ENCODE peak calls at places on chromosomes 12 and 14, in four cellular contexts. T is BJ, J is B cell, N is nephron progenitor cell. A is an unnamed sample.
A peak's percentile ranks its signal among the peaks of the same experiment; 100 is the strongest.

GRCh38 chr12:11555743-11556625 is 93.5 kb upstream of the ETV6 start:
- DNase-seq in J (no peak), N (no peak), T (no peak), A (no peak)

GRCh38 chr12:25933001-25933400 is 25.5 kb upstream of the RASSF8 start:
- DNase-seq in T (no peak), N (no peak), J (no peak), A (no peak)

GRCh38 chr12:103529306-103529705 is 33.5 kb upstream of the C12orf42 start:
- DNase-seq in T (no peak), J (no peak), N (no peak), A (no peak)

GRCh38 chr12:130074661-130075406 is 87.4 kb upstream of the FZD10 start:
- DNase-seq in N (no peak), J (no peak), T (no peak), A (no peak)

GRCh38 chr14:77059276-77059934 is 30.9 kb upstream of the IRF2BPL start:
- DNase-seq in N (no peak), T (peak; percentile 67), J (no peak), A (no peak)

GRCh38 chr12:23827353-23827752 is 122.1 kb downstream of the SOX5 start:
- DNase-seq in J (no peak), N (no peak), T (no peak), A (no peak)

GRCh38 chr12:108839011-108839889 is 18.1 kb downstream of the SSH1 start:
- DNase-seq in N (no peak), T (peak; percentile 79), J (no peak), A (no peak)

GRCh38 chr12:28568083-28568482 is 377.8 kb downstream of the CCDC91 start:
- DNase-seq in T (peak; percentile 80), N (no peak), J (no peak), A (no peak)

GRCh38 chr14:68619805-68620574 is 172.9 kb downstream of the ZFP36L1 start:
- DNase-seq in N (no peak), J (no peak), T (no peak), A (no peak)

GRCh38 chr12:104713444-104713843 is 244.6 kb downstream of the SLC41A2 start:
- DNase-seq in T (no peak), J (no peak), N (no peak), A (no peak)

GRCh38 chr12:54584128-54584527 is 4.3 kb downstream of the PPP1R1A start:
- DNase-seq in J (no peak), N (no peak), T (no peak), A (no peak)

GRCh38 chr14:56160058-56160457 is 41.8 kb downstream of the PELI2 start:
- DNase-seq in J (no peak), T (no peak), N (no peak), A (no peak)

GRCh38 chr14:55446127-55446736 is 5.8 kb upstream of the TBPL2 start:
- DNase-seq in T (no peak), J (peak; percentile 58), N (peak; percentile 73), A (peak; percentile 58)

GRCh38 chr14:71117839-71118743 is 210.8 kb downstream of the PCNX1 start:
- DNase-seq in N (no peak), J (no peak), T (no peak), A (no peak)

GRCh38 chr12:116636636-116637519 is 77.7 kb downstream of the MAP1LC3B2 start:
- DNase-seq in J (no peak), T (no peak), N (no peak), A (no peak)

GRCh38 chr12:115380509-115381120 is 696.6 kb upstream of the TBX3 start:
- DNase-seq in T (no peak), J (no peak), N (no peak), A (no peak)

GRCh38 chr14:95922080-95922479 is 45.4 kb downstream of the TUNAR start:
- DNase-seq in J (no peak), T (no peak), N (no peak), A (no peak)

GRCh38 chr12:53290661-53291060 is 4.7 kb upstream of the PFDN5 start:
- DNase-seq in T (no peak), N (no peak), J (no peak), A (no peak)

GRCh38 chr14:95157987-95158712 is 821 bp upstream of the DICER1 start:
- DNase-seq in J (peak; percentile 54), T (no peak), N (no peak), A (peak; percentile 60)

GRCh38 chr12:131135311-131135785 is 181.6 kb downstream of the ADGRD1 start:
- DNase-seq in J (no peak), T (no peak), N (no peak), A (no peak)

GRCh38 chr14:100045687-100046344 is 19.4 kb upstream of the EVL start:
- DNase-seq in N (no peak), T (no peak), J (no peak), A (no peak)

GRCh38 chr14:91299483-91300115 is 55.1 kb upstream of the GPR68 start:
- DNase-seq in T (no peak), J (no peak), N (no peak), A (no peak)

GRCh38 chr12:82314406-82314892 is 43.7 kb downstream of the CCDC59 start:
- DNase-seq in J (no peak), N (peak; percentile 36), T (no peak), A (no peak)

GRCh38 chr12:111295176-111295575 is 73.7 kb downstream of the PHETA1 start:
- DNase-seq in N (no peak), T (no peak), J (no peak), A (no peak)

DNA sequence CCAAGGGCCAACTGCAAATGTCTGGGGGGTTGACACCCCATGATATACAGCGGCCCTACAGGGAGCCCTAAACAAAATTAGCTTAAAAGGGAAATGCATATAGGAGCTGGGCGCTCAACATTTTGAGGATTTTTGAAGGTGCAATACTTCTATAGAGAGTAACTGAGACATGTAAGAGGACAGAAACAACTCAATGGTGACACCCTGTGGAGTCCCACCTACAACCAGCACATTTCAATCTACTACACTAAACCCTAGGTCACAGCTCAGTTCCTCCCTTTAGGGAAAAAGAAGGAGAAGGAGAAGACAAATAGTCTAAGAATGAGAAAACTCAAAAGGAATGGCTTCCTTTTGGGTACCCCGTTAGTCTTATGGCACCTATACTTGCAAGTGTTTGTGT is 1010.5 kb upstream of the NOVA1 start:
- DNase-seq in J (no peak), N (no peak), T (no peak), A (no peak)
- TF ChIP-seq CTCF in J (no peak), N (no peak), T (no peak), A (no peak)

DNA sequence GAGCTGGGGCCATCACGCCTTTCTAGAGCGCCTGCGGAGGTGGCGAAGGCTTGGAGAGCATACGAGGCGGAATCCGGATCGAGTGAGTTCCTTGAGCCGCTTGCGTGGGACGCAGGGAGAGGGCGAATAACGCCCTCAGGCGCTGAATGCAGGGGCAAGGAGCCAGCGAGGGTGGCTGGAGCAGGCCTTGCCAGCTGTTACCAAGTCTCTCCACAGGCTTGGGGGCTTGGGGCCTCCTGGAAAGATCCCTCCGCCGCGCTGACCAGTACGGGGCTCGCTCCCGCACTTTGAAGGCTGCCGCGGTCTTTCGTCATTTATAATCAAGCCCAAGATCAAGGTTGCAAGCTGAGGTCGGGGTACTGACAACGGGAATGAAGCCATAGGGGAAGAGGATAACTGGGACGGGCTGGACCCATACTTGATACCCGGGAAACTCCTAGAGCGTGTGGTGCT is 1.2 kb downstream of the FLRT2 start:
- DNase-seq in T (no peak), N (peak; percentile 50), J (no peak), A (no peak)
- TF ChIP-seq CTCF in T (no peak), N (no peak), J (no peak), A (no peak)

DNA sequence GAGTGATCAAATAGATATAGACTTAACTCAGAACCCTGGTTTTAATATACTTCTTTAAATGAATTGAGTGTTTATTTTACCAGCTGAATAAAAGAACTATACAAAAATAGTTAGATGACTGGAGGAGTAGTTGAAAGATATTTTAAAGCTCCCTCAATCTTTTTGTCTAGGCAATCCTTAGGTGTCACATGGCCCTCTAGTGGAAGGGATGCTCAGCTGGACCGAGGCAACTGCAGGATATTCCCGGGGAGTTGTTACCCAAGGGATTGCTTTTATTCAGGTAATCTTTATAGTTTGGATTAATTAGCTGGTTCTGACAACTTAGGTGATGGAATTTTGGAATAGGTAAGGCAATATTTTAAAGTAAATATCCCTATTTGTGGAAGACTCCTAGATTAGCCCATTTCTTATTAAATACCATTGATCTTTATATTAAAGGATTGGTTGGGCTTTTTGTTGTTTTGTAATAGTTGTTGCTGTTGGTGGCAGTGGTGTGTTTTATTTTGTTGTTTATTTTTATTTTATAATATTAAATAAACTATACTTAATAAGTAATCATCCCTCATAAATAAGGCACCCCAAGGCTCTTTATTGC is 57.1 kb downstream of the ZDHHC17 start:
- DNase-seq in J (no peak), T (no peak), N (peak; percentile 18), A (no peak)
- TF ChIP-seq CTCF in J (no peak), T (peak; percentile 84), N (peak; percentile 52), A (peak; percentile 28)

GRCh38 chr12:39365364-39366001 is 77.4 kb downstream of the KIF21A start:
- DNase-seq in J (no peak), T (no peak), N (no peak), A (no peak)
- TF ChIP-seq CTCF in J (no peak), T (no peak), N (no peak), A (no peak)

GRCh38 chr14:74324945-74325361 is 22.2 kb upstream of the ABCD4 start:
- DNase-seq in T (no peak), N (no peak), J (no peak), A (peak; percentile 61)
- TF ChIP-seq CTCF in T (peak; percentile 77), N (peak; percentile 68), J (peak; percentile 71), A (peak; percentile 41)

GRCh38 chr12:57247041-57247440 is 3.9 kb downstream of the STAC3 start:
- DNase-seq in N (no peak), J (no peak), T (no peak), A (no peak)

GRCh38 chr12:57244306-57244696 is 6.7 kb downstream of the STAC3 start:
- DNase-seq in J (no peak), N (no peak), T (no peak), A (no peak)

GRCh38 chr12:57250541-57250940 is 446 bp downstream of the STAC3 start:
- DNase-seq in N (no peak), T (no peak), J (no peak), A (no peak)

GRCh38 chr12:57250956-57251355 is at the start of gene STAC3:
- DNase-seq in N (no peak), J (no peak), T (no peak), A (no peak)

DNA sequence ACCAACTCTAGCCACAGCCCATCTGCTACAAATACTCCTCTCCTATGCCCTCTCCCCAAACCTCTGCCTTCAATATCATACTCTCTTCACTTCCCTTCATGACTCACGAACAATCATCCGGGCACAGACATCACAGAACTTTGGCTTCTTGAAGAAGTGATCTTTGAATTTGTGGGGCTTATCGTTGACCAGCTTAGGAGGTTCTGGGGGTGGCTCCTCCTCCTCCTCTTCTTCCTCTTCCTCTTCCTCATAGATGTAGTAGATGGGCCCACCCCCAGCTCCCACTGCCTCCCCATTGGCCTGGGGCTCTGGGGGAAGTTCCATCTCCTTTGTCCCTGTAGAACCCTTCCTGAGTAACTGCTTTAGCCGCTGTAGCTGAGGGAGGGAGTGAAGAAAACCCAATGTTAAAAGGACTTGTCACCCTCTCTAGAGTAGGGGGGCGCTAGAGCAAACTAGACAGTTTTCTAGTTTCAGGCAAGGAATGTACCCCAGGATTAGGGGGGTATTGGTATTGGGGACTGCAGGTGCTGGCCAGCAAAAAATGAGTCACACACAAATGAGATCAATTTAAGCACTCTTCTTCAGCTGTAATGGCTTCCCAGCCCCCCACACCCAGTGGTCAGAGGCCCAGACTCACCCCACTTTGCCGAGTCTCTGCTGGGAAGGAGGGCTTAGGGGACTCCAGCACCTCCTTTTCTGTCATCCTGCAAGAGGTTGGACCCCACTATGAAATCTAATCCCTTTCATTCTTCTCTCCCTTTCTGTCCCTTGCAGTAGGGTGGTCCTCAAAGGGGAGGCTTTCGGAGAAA is 1.8 kb downstream of the STAC3 start:
- DNase-seq in J (no peak), T (no peak), N (no peak), A (no peak)
- TF ChIP-seq CTCF in J (no peak), T (no peak), N (no peak), A (no peak)

GRCh38 chr14:31043379-31043778 is 17.2 kb upstream of the STRN3 start:
- DNase-seq in T (no peak), J (no peak), N (no peak), A (no peak)
- TF ChIP-seq CTCF in T (no peak), J (no peak), N (no peak), A (no peak)

A was measured in GM13977.